ENCODE peak calls at places on chromosomes 7 and 10, in nine cellular contexts. F, T, C, O, K, I, Y, Q and L are unnamed samples.

GRCh38 chr10:126186746-126187145 is 201.5 kb downstream of the ADAM12 start:
- DNase-seq in T (no peak), F (no peak), C (no peak), K (no peak), Q (no peak), O (no peak), Y (no peak), I (no peak), L (no peak)

GRCh38 chr7:107600816-107601215 is 20.8 kb downstream of the BCAP29 start:
- DNase-seq in K (no peak), T (no peak), F (no peak), I (no peak), Q (no peak), C (no peak), Y (no peak), O (no peak), L (no peak)

GRCh38 chr7:157521061-157521731 is 184.4 kb downstream of the DNAJB6 start:
- DNase-seq in T (no peak), K (peak; percentile 0), F (no peak), C (no peak), O (no peak), I (peak; percentile 24), Y (no peak), Q (no peak), L (peak; percentile 38)

GRCh38 chr7:148807451-148807850 is 76.6 kb downstream of the EZH2 start:
- DNase-seq in O (no peak), I (no peak), F (no peak), Q (no peak), K (no peak), Y (no peak), T (no peak), C (no peak), L (no peak)

GRCh38 chr7:2474224-2474623 is 2.0 kb downstream of the GRIFIN start:
- DNase-seq in K (no peak), C (no peak), I (no peak), T (no peak), Y (no peak), Q (no peak), O (no peak), F (no peak), L (peak; percentile 65)

GRCh38 chr7:108973075-108973474 is 403.4 kb downstream of the DNAJB9 start:
- DNase-seq in Y (no peak), Q (peak; percentile 28), T (no peak), F (no peak), C (peak; percentile 46), I (no peak), K (no peak), O (no peak), L (no peak)

GRCh38 chr7:112140600-112140999 is 65.6 kb downstream of the DOCK4 start:
- DNase-seq in F (no peak), T (no peak), O (no peak), Q (no peak), Y (no peak), C (no peak), I (no peak), K (no peak), L (no peak)

GRCh38 chr10:114526112-114526496 is 121.8 kb upstream of the AFAP1L2 start:
- DNase-seq in C (no peak), F (no peak), T (peak; percentile 52), K (no peak), O (no peak), Y (no peak), Q (no peak), I (no peak), L (no peak)

GRCh38 chr10:94076325-94076841 is 82.7 kb downstream of the PLCE1 start:
- DNase-seq in O (no peak), F (peak; percentile 39), T (peak; percentile 51), C (peak; percentile 24), Q (no peak), Y (peak; percentile 46), K (no peak), I (no peak), L (no peak)
- TF ChIP-seq CTCF in O (no peak), F (peak; percentile 55), T (peak; percentile 47), C (peak; percentile 48), Q (peak; percentile 10), Y (no peak), K (no peak), I (peak; percentile 52), L (peak; percentile 69)

GRCh38 chr7:65304175-65304574 is 69.5 kb upstream of the ZNF92 start:
- DNase-seq in O (no peak), F (no peak), Q (no peak), T (no peak), Y (no peak), C (no peak), K (no peak), I (no peak), L (no peak)
- H3K9ac ChIP-seq in O (no peak overlapping the region), F (no peak overlapping the region), Q (no peak overlapping the region), T (no peak overlapping the region), Y (no peak overlapping the region), C (no peak overlapping the region), K (no peak overlapping the region), I (no peak overlapping the region), L (no peak overlapping the region)

DNA sequence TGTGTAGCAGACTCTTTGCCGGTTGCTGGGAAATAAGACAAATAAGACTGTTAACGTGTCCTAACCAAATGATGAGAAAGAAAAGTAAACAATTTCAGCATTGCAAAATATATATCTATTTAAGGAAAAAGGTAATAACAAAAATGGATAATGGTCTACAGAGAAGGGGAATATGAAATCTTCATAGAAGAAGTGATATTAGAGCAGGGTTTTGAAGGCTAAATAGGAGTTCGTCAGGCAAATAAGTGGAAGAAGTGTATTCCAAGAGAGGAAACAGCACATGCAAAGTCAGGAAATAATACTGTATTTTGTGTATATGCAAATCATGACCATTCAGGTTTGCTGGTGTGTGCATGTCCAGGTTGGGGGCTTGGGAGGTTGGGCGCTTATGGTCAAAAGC is 55.3 kb upstream of the OSBPL3 start:
- DNase-seq in C (no peak), I (no peak), T (no peak), O (no peak), Y (no peak), Q (no peak), F (no peak), K (no peak), L (no peak)
- TF ChIP-seq CTCF in C (no peak), I (no peak), T (no peak), O (no peak), Y (no peak), Q (no peak), F (no peak), K (no peak), L (no peak)

DNA sequence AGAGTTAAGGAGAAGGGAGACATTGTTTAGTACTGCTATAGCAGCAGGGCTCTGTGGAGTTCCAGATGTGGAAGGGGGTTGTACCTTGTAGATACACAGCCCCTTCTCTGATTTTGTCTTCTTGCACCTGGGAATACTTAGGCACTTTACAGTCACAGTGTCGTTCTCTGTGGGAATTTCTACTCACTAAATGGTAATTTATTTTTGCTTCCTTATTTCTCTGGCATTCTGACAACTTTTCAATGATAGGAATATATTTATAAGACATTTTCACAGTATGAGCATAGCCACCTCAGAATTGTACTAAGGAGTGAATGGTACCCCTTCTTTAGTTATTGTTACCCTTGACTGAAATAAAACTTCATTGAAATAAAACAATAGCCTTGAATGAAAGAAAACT is 132.8 kb downstream of the SUGCT start:
- DNase-seq in I (no peak), Q (no peak), C (peak; percentile 4), F (no peak), K (no peak), Y (no peak), T (no peak), O (no peak), L (no peak)
- H3K9ac ChIP-seq in I (no peak overlapping the region), Q (no peak overlapping the region), C (no peak overlapping the region), F (no peak overlapping the region), K (no peak overlapping the region), Y (no peak overlapping the region), T (no peak overlapping the region), O (no peak overlapping the region), L (no peak overlapping the region)

GRCh38 chr10:78155722-78156121 is 122.1 kb downstream of the RPS24 start:
- DNase-seq in Q (no peak), C (no peak), F (no peak), K (no peak), O (no peak), Y (no peak), I (no peak), T (no peak), L (no peak)
- TF ChIP-seq CTCF in Q (peak; percentile 8), C (peak; percentile 20), F (no peak), K (peak; percentile 16), O (peak; percentile 14), Y (no peak), I (peak; percentile 54), T (peak; percentile 13), L (peak; percentile 64)

GRCh38 chr7:103048833-103049232 is 25.8 kb downstream of the FBXL13 start:
- DNase-seq in K (no peak), Q (peak; percentile 33), O (peak; percentile 38), F (no peak), C (peak; percentile 57), T (peak; percentile 15), I (no peak), Y (no peak), L (no peak)
- H3K9ac ChIP-seq in K (no peak overlapping the region), Q (no peak overlapping the region), O (no peak overlapping the region), F (no peak overlapping the region), C (no peak overlapping the region), T (no peak overlapping the region), I (no peak overlapping the region), Y (no peak overlapping the region), L (no peak overlapping the region)

DNA sequence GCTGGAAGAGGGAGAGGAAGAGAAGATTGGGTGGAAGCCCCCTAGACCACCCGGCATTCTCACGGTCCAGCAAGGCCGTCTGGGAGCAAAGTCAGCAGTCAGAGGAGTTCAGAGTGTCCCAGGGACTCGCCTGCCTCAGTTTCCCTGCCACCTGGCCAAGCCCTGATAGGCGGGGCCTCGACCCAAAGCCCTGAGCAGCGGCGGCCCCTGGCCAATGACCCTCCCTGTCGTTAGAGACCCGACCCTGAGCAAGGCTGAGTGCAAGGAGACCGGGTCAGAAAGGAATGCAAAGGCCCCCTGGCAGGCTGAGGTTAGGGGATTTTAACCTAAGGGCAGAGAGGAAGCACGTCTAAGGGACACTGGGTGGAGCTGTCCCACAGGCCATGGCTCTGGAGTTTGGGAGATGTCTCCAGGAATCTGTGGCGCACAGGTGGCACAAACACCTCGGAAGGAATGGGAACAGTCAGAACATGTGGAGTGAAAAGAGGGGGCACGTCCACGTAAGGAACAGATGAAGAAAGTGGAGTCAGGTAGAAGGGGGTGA is 196.8 kb upstream of the PDE1C start:
- DNase-seq in I (peak; percentile 55), K (no peak), F (no peak), O (no peak), C (peak; percentile 60), Y (no peak), T (no peak), Q (no peak), L (peak; percentile 76)
- TF ChIP-seq CTCF in I (peak; percentile 59), K (no peak), F (no peak), O (no peak), C (peak; percentile 38), Y (no peak), T (no peak), Q (no peak), L (peak; percentile 71)